ENCODE peak calls at places on chromosomes 1 and 21, in nine cellular contexts. Z is kidney tubule cell, Q is T1000, G is immature natural killer cell, S is HFFc6, W is Right ventricle myocardium superior, N is IMR-90, L is GM04503, V is globus pallidus. I is an unnamed sample.

GRCh38 chr1:208880433-208881100 is 636.4 kb upstream of the PLXNA2 start:
- DNase-seq in Z (no peak), L (no peak), Q (no peak), G (no peak), S (no peak), V (no peak), W (no peak), N (no peak), I (no peak)

GRCh38 chr1:1432951-1433803 is 2.3 kb upstream of the VWA1 start:
- DNase-seq in V (peak; percentile 91), Q (no peak), G (no peak), N (no peak), S (no peak), Z (peak; percentile 74), L (no peak), W (peak; percentile 81), I (peak; percentile 88)

GRCh38 chr21:37220433-37220980 is 46.6 kb downstream of the VPS26C start:
- DNase-seq in V (peak; percentile 38), S (peak; percentile 27), W (peak; percentile 59), G (no peak), Z (peak; percentile 56), L (no peak), N (peak; percentile 50), Q (no peak), I (peak; percentile 61)

GRCh38 chr1:17273096-17273495 is 24.2 kb downstream of the PADI3 start:
- DNase-seq in W (no peak), Q (no peak), N (no peak), L (no peak), Z (no peak), G (no peak), V (no peak), S (no peak), I (no peak)

GRCh38 chr1:113949007-113949406 is 19.9 kb downstream of the HIPK1 start:
- DNase-seq in G (peak; percentile 30), S (no peak), W (no peak), N (no peak), V (no peak), L (no peak), Z (no peak), Q (no peak), I (no peak)

GRCh38 chr1:101004061-101004460 is 21.5 kb downstream of the DPH5 start:
- DNase-seq in Q (no peak), S (no peak), L (no peak), G (no peak), V (no peak), Z (no peak), N (peak; percentile 34), W (no peak), I (no peak)

GRCh38 chr1:94843846-94844245 is 23.7 kb downstream of the SLC44A3 start:
- DNase-seq in S (no peak), G (no peak), W (no peak), N (no peak), Q (no peak), L (no peak), Z (no peak), V (no peak), I (no peak)

GRCh38 chr1:111471012-111471411 is 2.8 kb upstream of the C1orf162 start:
- DNase-seq in W (peak; percentile 48), Z (no peak), G (peak; percentile 79), S (no peak), L (no peak), Q (no peak), V (peak; percentile 70), N (no peak), I (peak; percentile 81)

GRCh38 chr21:34510148-34511142 is 1.6 kb downstream of the KCNE1 start:
- DNase-seq in Z (peak; percentile 77), V (peak; percentile 57), L (no peak), N (peak; percentile 68), W (peak; percentile 89), Q (no peak), S (peak; percentile 61), G (peak; percentile 5), I (peak; percentile 62)

GRCh38 chr21:33101300-33102005 is 31.5 kb downstream of the OLIG1 start:
- DNase-seq in Q (no peak), G (no peak), S (no peak), N (no peak), V (no peak), L (no peak), Z (peak; percentile 33), W (no peak), I (no peak)

GRCh38 chr1:200029035-200029623 is 1.6 kb downstream of the NR5A2 start:
- DNase-seq in Z (peak; percentile 29), W (no peak), S (no peak), N (peak; percentile 36), G (no peak), V (no peak), L (no peak), Q (peak; percentile 19), I (peak; percentile 17)

GRCh38 chr1:234326493-234327366 is 46.5 kb upstream of the COA6 start:
- DNase-seq in W (no peak), L (no peak), G (peak; percentile 60), N (peak; percentile 43), S (peak; percentile 48), Q (no peak), V (peak; percentile 38), Z (peak; percentile 59), I (peak; percentile 36)

GRCh38 chr1:51741121-51741681 is 124.3 kb downstream of the OSBPL9 start:
- DNase-seq in L (no peak), S (no peak), N (no peak), V (no peak), Q (no peak), W (no peak), Z (no peak), G (no peak), I (no peak)

GRCh38 chr1:160549665-160550006 is 26.6 kb upstream of the SLAMF6 start:
- DNase-seq in S (no peak), Z (no peak), G (no peak), V (no peak), L (no peak), N (no peak), W (no peak), Q (no peak), I (no peak)

GRCh38 chr1:108130812-108131211 is 69.3 kb downstream of the SLC25A24 start:
- DNase-seq in W (no peak), L (no peak), Q (no peak), N (no peak), G (no peak), V (no peak), S (no peak), Z (no peak), I (no peak)

GRCh38 chr1:204859885-204860284 is 10.8 kb upstream of the NFASC start:
- DNase-seq in G (no peak), Z (no peak), V (no peak), N (no peak), Q (no peak), S (no peak), L (no peak), W (no peak), I (no peak)

GRCh38 chr1:214120951-214121350 is 133.2 kb downstream of the PROX1 start:
- DNase-seq in W (no peak), S (no peak), V (no peak), Z (no peak), L (no peak), Q (no peak), G (no peak), N (no peak), I (no peak)

GRCh38 chr1:18783705-18784522 is 75.5 kb downstream of the TAS1R2 start:
- DNase-seq in Q (no peak), Z (no peak), W (no peak), S (no peak), V (no peak), G (no peak), N (no peak), L (no peak), I (no peak)

GRCh38 chr1:183548136-183548535 is 42.1 kb downstream of the NCF2 start:
- DNase-seq in Z (peak; percentile 76), L (no peak), G (no peak), Q (no peak), W (no peak), V (no peak), S (no peak), N (no peak), I (no peak)

GRCh38 chr1:64526312-64526711 is 56.4 kb downstream of the CACHD1 start:
- DNase-seq in G (no peak), L (no peak), W (no peak), N (no peak), V (no peak), Q (no peak), Z (no peak), S (no peak), I (no peak)

GRCh38 chr1:146012703-146013565 is 8.6 kb downstream of the HJV start:
- DNase-seq in N (peak; percentile 86), V (peak; percentile 67), L (peak; percentile 31), W (no peak), Q (peak; percentile 28), G (peak; percentile 67), S (peak; percentile 92), Z (peak; percentile 84), I (peak; percentile 80)

GRCh38 chr1:159923203-159924024 is 1.9 kb downstream of the TAGLN2 start:
- DNase-seq in V (no peak), Z (peak; percentile 88), Q (peak; percentile 24), N (peak; percentile 83), S (peak; percentile 76), W (peak; percentile 92), L (peak; percentile 56), G (peak; percentile 92), I (peak; percentile 47)

GRCh38 chr1:85992756-85993155 is 163.8 kb downstream of the COL24A1 start:
- DNase-seq in L (peak; percentile 37), W (no peak), G (no peak), S (peak; percentile 43), V (no peak), Z (no peak), Q (no peak), N (peak; percentile 76), I (no peak)